ENCODE peak calls at places on chromosomes 16 and 17, in four cellular contexts. F, X, U and C are unnamed samples.

GRCh38 chr17:2709173-2709661 is 2.3 kb downstream of the CLUH start:
- DNase-seq in U (no peak), X (no peak), F (peak), C (peak)

GRCh38 chr17:67568961-67569360 is 148.8 kb upstream of the NOL11 start:
- DNase-seq in X (no peak), U (no peak), F (no peak), C (peak)

GRCh38 chr16:14098081-14098480 is 27.0 kb downstream of the MRTFB start:
- DNase-seq in X (no peak), F (peak), U (no peak), C (no peak)

GRCh38 chr17:76793775-76794174 is 55.9 kb downstream of the MFSD11 start:
- DNase-seq in F (peak), X (peak), U (peak), C (peak)

GRCh38 chr17:81020443-81020766 is 14.5 kb upstream of the BAIAP2 start:
- DNase-seq in X (no peak), F (no peak), U (no peak), C (no peak)

GRCh38 chr17:71625330-71625729 is 495.5 kb upstream of the SOX9 start:
- DNase-seq in X (no peak), U (no peak), F (no peak), C (no peak)

GRCh38 chr16:88854306-88855111 is 2.2 kb downstream of the GALNS start:
- DNase-seq in U (no peak), X (no peak), F (no peak), C (no peak)

GRCh38 chr17:51079049-51079448 is 41.6 kb downstream of the SPAG9 start:
- DNase-seq in U (no peak), X (peak), F (peak), C (no peak)

GRCh38 chr17:27481327-27481726 is 25.1 kb downstream of the KSR1 start:
- DNase-seq in U (no peak), F (no peak), X (no peak), C (no peak)

GRCh38 chr17:69066482-69066881 is 5.8 kb upstream of the ABCA9 start:
- DNase-seq in U (no peak), X (no peak), F (no peak), C (no peak)

GRCh38 chr17:77881545-77881944 is 77.0 kb upstream of the TNRC6C start:
- DNase-seq in U (no peak), X (peak), F (no peak), C (peak)

GRCh38 chr17:79183221-79184158 is 108.9 kb downstream of the ENGASE start:
- DNase-seq in X (no peak), U (peak), F (peak), C (peak)

GRCh38 chr16:61148930-61149329 is 887.3 kb downstream of the CDH8 start:
- DNase-seq in U (peak), F (peak), X (no peak), C (peak)

GRCh38 chr17:22464041-22464440 is 771.7 kb downstream of the KCNJ18 start:
- DNase-seq in U (no peak), X (no peak), F (no peak), C (no peak)

GRCh38 chr17:81329279-81329926 is 34.3 kb upstream of the SLC38A10 start:
- DNase-seq in U (peak), F (peak), X (peak), C (peak)

GRCh38 chr17:64309710-64310109 is 46.6 kb upstream of the TEX2 start:
- DNase-seq in U (no peak), F (no peak), X (no peak), C (no peak)

GRCh38 chr16:86093801-86094750 is 195.1 kb downstream of the IRF8 start:
- DNase-seq in X (no peak), U (no peak), F (no peak), C (peak)
- TF ChIP-seq CTCF in X (no peak), U (peak), F (no peak), C (peak)

GRCh38 chr17:40063034-40063765 is 435 bp downstream of the THRA start:
- DNase-seq in U (peak), X (peak), F (peak), C (peak)
- TF ChIP-seq CTCF in U (no peak), X (no peak), F (no peak), C (no peak)

GRCh38 chr16:30773826-30774225 is 11.7 kb downstream of the RNF40 start:
- DNase-seq in U (no peak), X (no peak), F (no peak), C (no peak)

GRCh38 chr16:30777591-30778297 is 9.3 kb downstream of the ZNF629 start:
- DNase-seq in U (peak), F (no peak), X (no peak), C (peak)

GRCh38 chr16:30775131-30775380 is 11.9 kb downstream of the ZNF629 start:
- DNase-seq in U (no peak), F (no peak), X (no peak), C (no peak)

GRCh38 chr16:30774367-30775130 is 12.4 kb downstream of the RNF40 start:
- DNase-seq in F (no peak), X (no peak), U (no peak), C (peak)

GRCh38 chr16:30775381-30776099 is 11.5 kb downstream of the ZNF629 start:
- DNase-seq in U (peak), X (peak), F (peak), C (peak)
- TF ChIP-seq CTCF in U (no peak), X (no peak), F (no peak), C (no peak)

DNA sequence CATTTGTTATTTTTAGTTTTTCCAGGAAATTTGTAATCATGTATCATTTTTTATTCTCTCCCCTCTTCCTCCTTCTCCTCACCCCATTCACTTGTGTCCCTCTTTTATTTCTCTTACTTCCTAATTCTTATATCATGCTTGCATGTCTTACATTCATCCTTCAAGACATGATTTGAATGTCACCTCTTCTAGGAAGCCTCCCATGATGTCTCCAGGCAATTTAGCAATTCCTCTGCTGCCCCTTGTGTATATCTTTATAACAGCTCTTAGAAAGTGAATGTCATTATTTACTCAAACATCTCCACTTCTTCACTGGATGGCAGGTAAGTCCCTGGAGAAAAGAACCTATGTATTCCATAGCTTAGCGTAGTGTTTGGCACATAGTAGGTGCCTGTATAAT is 7.8 kb downstream of the HNF1B start:
- DNase-seq in U (no peak), X (no peak), F (peak), C (no peak)
- TF ChIP-seq CTCF in U (no peak), X (no peak), F (peak), C (peak)